ENCODE peak calls at places on chromosome 7, in seven cellular contexts. One of them, this sample, is unnamed.

GRCh38 chr7:107694395-107694794 is 33.8 kb downstream of the SLC26A4 start:
- DNase-seq in amniotic stem cell: no peak
- DNase-seq in psoas muscle: no peak
- DNase-seq in MV-4-11: no peak
- DNase-seq in NCI-H2081: peak
- DNase-seq in sciatic nerve: no peak
- DNase-seq in breast epithelium: no peak
- DNase-seq in this sample: no peak

GRCh38 chr7:40393660-40394059 is 258.9 kb downstream of the SUGCT start:
- DNase-seq in sciatic nerve: no peak
- DNase-seq in NCI-H2081: no peak
- DNase-seq in amniotic stem cell: no peak
- DNase-seq in breast epithelium: no peak
- DNase-seq in MV-4-11: peak
- DNase-seq in psoas muscle: no peak
- DNase-seq in this sample: no peak

GRCh38 chr7:100013328-100013676 is 2.1 kb upstream of the ZKSCAN1 start:
- DNase-seq in breast epithelium: no peak
- DNase-seq in sciatic nerve: no peak
- DNase-seq in NCI-H2081: no peak
- DNase-seq in MV-4-11: no peak
- DNase-seq in psoas muscle: no peak
- DNase-seq in amniotic stem cell: no peak
- DNase-seq in this sample: no peak

GRCh38 chr7:37052673-37053072 is 328.4 kb upstream of the AOAH start:
- DNase-seq in MV-4-11: peak
- DNase-seq in psoas muscle: no peak
- DNase-seq in amniotic stem cell: no peak
- DNase-seq in sciatic nerve: no peak
- DNase-seq in breast epithelium: no peak
- DNase-seq in NCI-H2081: no peak
- DNase-seq in this sample: no peak

GRCh38 chr7:41698726-41699125 is 4.2 kb downstream of the INHBA start:
- DNase-seq in amniotic stem cell: no peak
- DNase-seq in NCI-H2081: no peak
- DNase-seq in breast epithelium: no peak
- DNase-seq in MV-4-11: no peak
- DNase-seq in sciatic nerve: no peak
- DNase-seq in psoas muscle: no peak
- DNase-seq in this sample: no peak

GRCh38 chr7:141225916-141226618 is 152.2 kb downstream of the TMEM178B start:
- DNase-seq in breast epithelium: no peak
- DNase-seq in MV-4-11: no peak
- DNase-seq in sciatic nerve: no peak
- DNase-seq in NCI-H2081: no peak
- DNase-seq in amniotic stem cell: no peak
- DNase-seq in psoas muscle: no peak
- DNase-seq in this sample: no peak

GRCh38 chr7:6256709-6257535 is 15.5 kb downstream of the CYTH3 start:
- DNase-seq in breast epithelium: no peak
- DNase-seq in NCI-H2081: no peak
- DNase-seq in amniotic stem cell: no peak
- DNase-seq in psoas muscle: peak
- DNase-seq in sciatic nerve: no peak
- DNase-seq in MV-4-11: peak
- DNase-seq in this sample: peak

GRCh38 chr7:84042110-84042539 is 152.5 kb downstream of the SEMA3A start:
- DNase-seq in psoas muscle: no peak
- DNase-seq in NCI-H2081: no peak
- DNase-seq in amniotic stem cell: peak
- DNase-seq in breast epithelium: no peak
- DNase-seq in sciatic nerve: no peak
- DNase-seq in MV-4-11: no peak
- DNase-seq in this sample: no peak

GRCh38 chr7:30708983-30709382 is 26.7 kb upstream of the CRHR2 start:
- DNase-seq in amniotic stem cell: no peak
- DNase-seq in psoas muscle: peak
- DNase-seq in NCI-H2081: no peak
- DNase-seq in MV-4-11: no peak
- DNase-seq in breast epithelium: no peak
- DNase-seq in sciatic nerve: peak
- DNase-seq in this sample: peak

GRCh38 chr7:34928052-34928451 is 109.2 kb downstream of the DPY19L1 start:
- DNase-seq in sciatic nerve: peak
- DNase-seq in psoas muscle: peak
- DNase-seq in amniotic stem cell: no peak
- DNase-seq in NCI-H2081: no peak
- DNase-seq in MV-4-11: no peak
- DNase-seq in breast epithelium: no peak
- DNase-seq in this sample: peak

GRCh38 chr7:49308787-49309186 is 384.4 kb downstream of the CDC14C start:
- DNase-seq in NCI-H2081: no peak
- DNase-seq in sciatic nerve: no peak
- DNase-seq in MV-4-11: no peak
- DNase-seq in amniotic stem cell: no peak
- DNase-seq in breast epithelium: no peak
- DNase-seq in psoas muscle: no peak
- DNase-seq in this sample: no peak

GRCh38 chr7:138979226-138979979 is 1.8 kb downstream of the KIAA1549 start:
- DNase-seq in amniotic stem cell: no peak
- DNase-seq in NCI-H2081: no peak
- DNase-seq in breast epithelium: no peak
- DNase-seq in sciatic nerve: no peak
- DNase-seq in MV-4-11: no peak
- DNase-seq in psoas muscle: no peak
- DNase-seq in this sample: no peak